ENCODE peak calls at places on chromosome 3, in five cellular contexts. S is tibial artery; N is activated effector memory CD4-positive, alpha-beta T cell treated with anti-CD3 and anti-CD28 coated beads, Interleukin-2, amount 50 U/mL, for 16 hours; H is endothelial cell; P is SJSA1. W is an unnamed sample.

GRCh38 chr3:187878776-187879524 is 133.7 kb upstream of the BCL6 start:
- DNase-seq in S (no peak), N (no peak), H (no peak), P (no peak), W (no peak)

GRCh38 chr3:46856576-46857471 is 6.4 kb downstream of the MYL3 start:
- DNase-seq in S (peak), N (peak), H (no peak), P (no peak), W (no peak)

GRCh38 chr3:17138246-17139039 is 253.7 kb downstream of the PLCL2 start:
- DNase-seq in S (no peak), N (peak), H (no peak), P (no peak), W (no peak)

GRCh38 chr3:13561967-13562366 is 13.0 kb downstream of the FBLN2 start:
- DNase-seq in S (no peak), N (no peak), H (no peak), P (no peak), W (no peak)

GRCh38 chr3:193794002-193794835 is 201.2 kb downstream of the OPA1 start:
- DNase-seq in S (no peak), N (no peak), H (no peak), P (no peak), W (no peak)

GRCh38 chr3:140386357-140387100 is 291.3 kb upstream of the TRIM42 start:
- DNase-seq in S (no peak), N (no peak), H (no peak), P (no peak), W (no peak)

GRCh38 chr3:11154036-11154952 is at the start of gene HRH1:
- DNase-seq in S (peak), N (no peak), H (peak), P (peak), W (no peak)

GRCh38 chr3:178498866-178499265 is 37.4 kb upstream of the KCNMB2 start:
- DNase-seq in S (no peak), N (no peak), H (no peak), P (no peak), W (no peak)

GRCh38 chr3:129688310-129688895 is 81.9 kb upstream of the PLXND1 start:
- DNase-seq in S (peak), N (no peak), H (peak), P (peak), W (no peak)

GRCh38 chr3:191051037-191051436 is 148.0 kb upstream of the OSTN start:
- DNase-seq in S (no peak), N (no peak), H (no peak), P (no peak), W (no peak)

GRCh38 chr3:59368887-59369286 is 319.1 kb upstream of the CFAP20DC start:
- DNase-seq in S (no peak), N (no peak), H (no peak), P (no peak), W (no peak)

GRCh38 chr3:98645039-98645438 is 51.6 kb upstream of the CPOX start:
- DNase-seq in S (no peak), N (no peak), H (no peak), P (no peak), W (no peak)

W was measured in activated T-helper 9 cell treated with anti-CD3 and anti-CD28 coated beads, Interleukin-2, amount 50 U/mL, for 16 hours.